ENCODE peak calls at places on chromosomes 6 and 20, in six cellular contexts. F, G, K, O, Z and I are unnamed samples.

GRCh38 chr20:444862-445426 is 17.4 kb downstream of the TBC1D20 start:
- DNase-seq in F (no peak), K (no peak), Z (peak), O (peak), G (no peak), I (no peak)

GRCh38 chr20:22511943-22512910 is 72.1 kb downstream of the FOXA2 start:
- DNase-seq in O (no peak), Z (no peak), F (peak), K (no peak), G (peak), I (no peak)

GRCh38 chr20:46568570-46569129 is 18.2 kb upstream of the OCSTAMP start:
- DNase-seq in O (peak), K (no peak), G (peak), Z (peak), F (peak), I (peak)

GRCh38 chr6:131914967-131915751 is 36.0 kb downstream of the CCN2 start:
- DNase-seq in O (peak), G (no peak), F (no peak), Z (peak), K (peak), I (no peak)

GRCh38 chr6:143952386-143952785 is 55.7 kb downstream of the PLAGL1 start:
- DNase-seq in G (no peak), K (no peak), O (no peak), F (no peak), Z (no peak), I (no peak)

GRCh38 chr6:116011520-116011919 is 49.2 kb downstream of the FRK start:
- DNase-seq in F (no peak), O (no peak), K (peak), G (no peak), Z (no peak), I (no peak)

GRCh38 chr6:156809034-156809433 is 31.9 kb downstream of the ARID1B start:
- DNase-seq in K (peak), G (no peak), O (peak), Z (no peak), F (no peak), I (peak)

GRCh38 chr6:159513074-159513473 is 180.0 kb downstream of the SOD2 start:
- DNase-seq in Z (no peak), F (no peak), O (no peak), G (no peak), K (no peak), I (no peak)

GRCh38 chr6:119311514-119312142 is 37.9 kb downstream of the MAN1A1 start:
- DNase-seq in O (no peak), K (no peak), F (no peak), G (no peak), Z (no peak), I (no peak)

GRCh38 chr6:25017932-25018581 is 82.3 kb upstream of the RIPOR2 start:
- DNase-seq in G (peak), F (peak), Z (peak), K (peak), O (peak), I (no peak)

GRCh38 chr6:30470968-30471367 is 18.3 kb upstream of the HLA-E start:
- DNase-seq in F (no peak), K (no peak), O (no peak), G (no peak), Z (no peak), I (no peak)

GRCh38 chr6:98633886-98634285 is 200.5 kb upstream of the POU3F2 start:
- DNase-seq in G (no peak), F (no peak), K (no peak), O (no peak), Z (no peak), I (no peak)

GRCh38 chr20:32474967-32475819 is 109.9 kb downstream of the NOL4L start:
- DNase-seq in K (peak), O (peak), G (peak), Z (peak), F (peak), I (peak)

GRCh38 chr6:41682056-41682477 is 43.8 kb downstream of the MDFI start:
- DNase-seq in Z (peak), O (peak), K (peak), G (peak), F (peak), I (peak)

GRCh38 chr6:141969201-141969600 is 163.5 kb upstream of the GJE1 start:
- DNase-seq in F (no peak), K (no peak), Z (peak), O (no peak), G (no peak), I (no peak)

GRCh38 chr20:11776687-11777086 is 141.0 kb upstream of the BTBD3 start:
- DNase-seq in Z (no peak), G (no peak), F (no peak), K (no peak), O (peak), I (no peak)

GRCh38 chr6:143528164-143528811 is 16.8 kb upstream of the FUCA2 start:
- DNase-seq in K (peak), O (no peak), F (no peak), G (no peak), Z (no peak), I (no peak)

GRCh38 chr6:157023958-157024357 is 246.8 kb downstream of the ARID1B start:
- DNase-seq in K (no peak), F (no peak), Z (peak), O (peak), G (no peak), I (no peak)

GRCh38 chr6:124962617-124963415 is 579 bp downstream of the RNF217 start:
- DNase-seq in Z (no peak), G (peak), O (peak), F (peak), K (peak), I (no peak)

GRCh38 chr20:10672579-10673127 is 1.1 kb downstream of the JAG1 start:
- DNase-seq in F (peak), Z (no peak), G (peak), K (peak), O (peak), I (no peak)
- H3K4me3 ChIP-seq in F (peak), Z (peak), G (peak), K (peak), O (peak), I (peak)

GRCh38 chr6:12148317-12148801 is 136.2 kb downstream of the HIVEP1 start:
- DNase-seq in F (no peak), K (no peak), Z (peak), O (peak), G (no peak), I (peak)

GRCh38 chr6:12148841-12149240 is 136.7 kb downstream of the HIVEP1 start:
- DNase-seq in K (no peak), F (no peak), Z (peak), O (peak), G (no peak), I (no peak)

GRCh38 chr6:12150812-12151432 is 138.8 kb downstream of the HIVEP1 start:
- DNase-seq in F (peak), Z (no peak), O (no peak), K (no peak), G (no peak), I (no peak)

GRCh38 chr6:12149944-12150510 is 137.9 kb downstream of the HIVEP1 start:
- DNase-seq in Z (no peak), O (no peak), F (no peak), K (no peak), G (no peak), I (no peak)

GRCh38 chr6:12147557-12148316 is 135.6 kb downstream of the HIVEP1 start:
- DNase-seq in O (peak), G (no peak), K (no peak), F (no peak), Z (no peak), I (no peak)
- TF ChIP-seq CTCF in O (peak), G (no peak), K (no peak), F (no peak), Z (peak), I (peak)

GRCh38 chr6:46954819-46955520 is 33.2 kb upstream of the ADGRF5 start:
- DNase-seq in O (no peak), F (no peak), K (no peak), G (no peak), Z (no peak), I (no peak)
- H3K4me3 ChIP-seq in O (no peak), F (peak), K (no peak), G (peak), Z (no peak), I (no peak)

DNA sequence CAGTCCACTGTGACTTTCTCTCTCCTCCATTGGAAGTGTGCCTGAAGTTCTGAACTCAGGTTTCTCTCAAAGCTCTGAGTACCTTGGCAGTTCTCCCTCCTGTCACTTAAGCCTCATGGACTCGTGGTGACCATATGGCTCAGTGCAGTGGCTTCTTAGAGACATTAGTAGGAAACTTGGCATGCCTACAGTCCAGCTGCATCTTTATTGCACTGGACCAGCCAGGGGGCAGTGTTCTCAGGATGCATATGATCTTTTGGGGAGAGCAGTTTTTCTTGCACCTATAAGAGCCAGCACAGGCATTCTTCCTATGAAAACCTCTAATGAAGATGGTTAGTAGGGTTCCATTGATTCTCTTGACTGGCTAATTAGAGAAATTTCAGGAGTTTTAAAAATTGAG is 47.5 kb upstream of the KCNK16 start:
- DNase-seq in Z (no peak), K (no peak), G (no peak), O (no peak), F (no peak), I (no peak)
- TF ChIP-seq CTCF in Z (peak), K (no peak), G (no peak), O (peak), F (peak), I (peak)

GRCh38 chr20:41028359-41029149 is at the start of gene TOP1:
- DNase-seq in G (peak), Z (peak), K (peak), O (peak), F (peak), I (peak)

GRCh38 chr20:41031243-41031619 is 2.6 kb downstream of the TOP1 start:
- DNase-seq in O (no peak), K (no peak), Z (no peak), G (no peak), F (no peak), I (no peak)

GRCh38 chr20:41032243-41032642 is 3.6 kb downstream of the TOP1 start:
- DNase-seq in Z (no peak), O (no peak), K (no peak), G (no peak), F (no peak), I (no peak)

GRCh38 chr20:41029150-41029872 is 689 bp downstream of the TOP1 start:
- DNase-seq in G (peak), K (peak), F (peak), O (no peak), Z (no peak), I (no peak)

GRCh38 chr20:41030536-41031242 is 2.1 kb downstream of the TOP1 start:
- DNase-seq in O (peak), G (no peak), K (no peak), F (no peak), Z (no peak), I (no peak)
- H3K4me3 ChIP-seq in O (peak), G (peak), K (peak), F (peak), Z (peak), I (peak)

GRCh38 chr6:91407706-91408105 is 820.8 kb upstream of the MAP3K7 start:
- DNase-seq in K (no peak), Z (no peak), F (no peak), O (no peak), G (no peak), I (no peak)

GRCh38 chr6:91412532-91412931 is 825.7 kb upstream of the MAP3K7 start:
- DNase-seq in Z (no peak), K (no peak), G (no peak), F (no peak), O (no peak), I (no peak)
- TF ChIP-seq CTCF in Z (no peak), K (peak), G (no peak), F (no peak), O (no peak), I (no peak)

DNA sequence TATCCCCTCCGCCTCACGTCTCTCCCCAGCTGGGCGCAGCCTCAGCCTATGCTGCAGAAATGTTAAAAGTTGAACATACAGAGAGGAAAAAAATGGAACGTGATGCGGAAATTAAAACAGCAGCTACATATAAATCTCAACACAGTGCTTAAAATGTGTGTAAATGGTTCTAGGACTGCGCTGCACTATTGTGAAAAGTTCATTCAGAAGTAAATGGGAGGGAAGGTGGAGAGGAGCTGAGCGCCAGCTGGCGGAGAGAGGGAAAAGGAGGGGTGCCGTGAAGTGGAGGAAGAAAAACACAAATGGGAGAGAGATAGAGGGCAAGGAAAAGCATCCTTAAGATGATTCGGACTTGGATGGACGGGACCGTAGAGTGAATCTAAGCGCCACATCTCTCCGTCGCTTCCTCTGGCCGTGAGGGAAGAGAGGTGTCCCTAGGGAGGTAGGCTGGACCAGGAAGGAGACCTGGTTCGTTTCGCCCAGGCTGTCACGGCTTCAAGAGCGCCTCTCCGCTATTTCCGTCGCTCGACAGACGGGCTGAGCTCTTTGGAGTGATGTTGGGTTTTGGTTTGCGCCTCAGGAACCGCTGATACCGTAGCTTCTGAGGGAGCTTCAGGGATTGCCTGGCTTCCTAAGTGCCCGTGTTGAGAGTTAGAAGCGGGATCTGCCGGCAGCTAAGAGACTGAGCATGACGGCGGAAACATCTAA is 113.7 kb downstream of the TRIM27 start:
- DNase-seq in G (no peak), O (no peak), K (no peak), Z (no peak), F (no peak), I (no peak)
- H3K4me3 ChIP-seq in G (no peak), O (peak), K (no peak), Z (peak), F (no peak), I (peak)

DNA sequence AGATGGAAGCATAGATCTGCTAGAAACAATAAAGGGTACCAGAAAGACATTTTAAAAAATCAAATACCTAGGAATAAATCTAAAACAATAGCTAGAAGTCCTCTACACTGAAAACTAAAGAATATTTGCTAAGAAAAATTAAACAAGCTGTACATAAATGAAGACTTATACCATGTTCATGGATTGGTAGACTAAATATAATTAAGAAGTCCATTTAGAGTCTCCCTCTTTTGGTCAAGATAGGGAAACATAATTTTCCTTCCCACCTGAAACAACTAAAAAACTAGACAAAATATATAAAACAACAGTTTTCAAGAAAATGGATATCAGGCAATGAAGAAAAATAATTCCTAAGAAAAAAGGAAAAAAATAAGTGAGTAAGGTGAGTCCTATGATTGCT is 120.0 kb upstream of the TAB2 start:
- DNase-seq in O (no peak), Z (no peak), K (no peak), G (no peak), F (no peak), I (no peak)
- TF ChIP-seq CTCF in O (no peak), Z (no peak), K (no peak), G (no peak), F (no peak), I (no peak)